ENCODE peak calls at places on chromosomes 2 and 18, in four cellular contexts. O, S, L and D are unnamed samples.

GRCh38 chr18:23779696-23780303 is 90.5 kb downstream of the LAMA3 start:
- DNase-seq in O (no peak), S (peak), L (no peak), D (no peak)

GRCh38 chr18:50662775-50663383 is 103.0 kb downstream of the MAPK4 start:
- DNase-seq in O (no peak), S (no peak), L (no peak), D (no peak)

GRCh38 chr2:86413296-86414085 is 27.7 kb upstream of the KDM3A start:
- DNase-seq in O (no peak), S (no peak), L (no peak), D (no peak)

GRCh38 chr18:29459986-29460385 is 1283.1 kb upstream of the CDH2 start:
- DNase-seq in O (no peak), S (no peak), L (no peak), D (no peak)

GRCh38 chr2:238810321-238810720 is 37.6 kb upstream of the TWIST2 start:
- DNase-seq in O (no peak), S (no peak), L (no peak), D (no peak)

GRCh38 chr2:70371753-70372152 is 69.9 kb upstream of the FAM136A start:
- DNase-seq in O (no peak), S (peak), L (no peak), D (no peak)

GRCh38 chr2:112710956-112711355 is 9.9 kb upstream of the NT5DC4 start:
- DNase-seq in O (no peak), S (no peak), L (no peak), D (peak)

GRCh38 chr2:19114754-19115231 is 243.6 kb downstream of the OSR1 start:
- DNase-seq in O (peak), S (peak), L (no peak), D (no peak)

GRCh38 chr2:100580474-100581264 is 17.9 kb downstream of the PDCL3 start:
- DNase-seq in O (no peak), S (no peak), L (peak), D (no peak)

GRCh38 chr2:63163231-63163845 is 112.7 kb downstream of the OTX1 start:
- DNase-seq in O (peak), S (no peak), L (no peak), D (no peak)

GRCh38 chr2:47323009-47323821 is 79.7 kb upstream of the MSH2 start:
- DNase-seq in O (peak), S (peak), L (peak), D (peak)

GRCh38 chr18:44537521-44537920 is 143.2 kb upstream of the SETBP1 start:
- DNase-seq in O (no peak), S (peak), L (no peak), D (peak)

GRCh38 chr2:40809156-40809555 is 357.3 kb upstream of the SLC8A1 start:
- DNase-seq in O (no peak), S (no peak), L (no peak), D (no peak)

GRCh38 chr2:216341151-216341550 is 31.1 kb downstream of the MARCHF4 start:
- DNase-seq in O (peak), S (peak), L (no peak), D (peak)

GRCh38 chr2:172481507-172482262 is 54.3 kb downstream of the ITGA6 start:
- DNase-seq in O (no peak), S (no peak), L (no peak), D (peak)

GRCh38 chr2:84234103-84234502 is 225.0 kb downstream of the SUCLG1 start:
- DNase-seq in O (no peak), S (no peak), L (no peak), D (no peak)

GRCh38 chr2:39632871-39633270 is 32.8 kb upstream of the TMEM178A start:
- DNase-seq in O (no peak), S (peak), L (no peak), D (peak)

GRCh38 chr2:1253608-1254007 is 159.7 kb upstream of the TPO start:
- DNase-seq in O (no peak), S (no peak), L (no peak), D (no peak)

GRCh38 chr2:71788186-71788525 is 334.8 kb downstream of the DYSF start:
- DNase-seq in O (no peak), S (peak), L (no peak), D (no peak)

GRCh38 chr2:63734510-63734909 is 107.2 kb upstream of the UGP2 start:
- DNase-seq in O (no peak), S (no peak), L (no peak), D (no peak)